ENCODE peak calls at places on chromosomes 2 and 18, in six cellular contexts. N is HCEC 1CT, C is Kasumi-1, B is mesenteric fat pad, D is GM13976, U is head of caudate nucleus. V is an unnamed sample.

GRCh38 chr2:225998653-225999052 is 599.1 kb downstream of the NYAP2 start:
- DNase-seq in D (no peak), U (no peak), C (no peak), B (no peak), N (peak), V (no peak)

GRCh38 chr18:52531836-52532235 is 191.8 kb downstream of the DCC start:
- DNase-seq in N (no peak), U (no peak), B (no peak), C (no peak), D (no peak), V (no peak)

GRCh38 chr18:24321071-24321470 is 76.6 kb downstream of the OSBPL1A start:
- DNase-seq in C (no peak), D (no peak), U (no peak), B (no peak), N (peak), V (no peak)

GRCh38 chr18:48933578-48934399 is 17.0 kb downstream of the SMAD7 start:
- DNase-seq in B (no peak), D (no peak), N (no peak), U (no peak), C (no peak), V (peak)

GRCh38 chr2:191115391-191115790 is 35.4 kb downstream of the STAT4 start:
- DNase-seq in N (no peak), D (no peak), U (no peak), B (no peak), C (no peak), V (no peak)

GRCh38 chr2:237885931-237886701 is 26.7 kb downstream of the RAMP1 start:
- DNase-seq in B (no peak), D (no peak), N (no peak), U (no peak), C (no peak), V (peak)

GRCh38 chr18:70243131-70243530 is 37.6 kb upstream of the RTTN start:
- DNase-seq in B (no peak), D (no peak), U (no peak), N (no peak), C (no peak), V (no peak)

GRCh38 chr2:227759411-227760113 is 13.9 kb downstream of the SCYGR8 start:
- DNase-seq in B (peak), C (no peak), N (no peak), U (no peak), D (no peak), V (no peak)

GRCh38 chr2:46320141-46320567 is 22.9 kb downstream of the EPAS1 start:
- DNase-seq in U (no peak), N (peak), B (no peak), C (no peak), D (no peak), V (no peak)

GRCh38 chr2:236769981-236770671 is 200.5 kb downstream of the ACKR3 start:
- DNase-seq in B (no peak), D (no peak), U (no peak), C (no peak), N (peak), V (no peak)

GRCh38 chr2:31337860-31338259 is 76.7 kb downstream of the XDH start:
- DNase-seq in U (no peak), C (no peak), N (peak), B (no peak), D (no peak), V (no peak)

GRCh38 chr2:113233593-113234550 is 44.8 kb downstream of the PAX8 start:
- DNase-seq in N (peak), B (no peak), D (no peak), C (no peak), U (no peak), V (no peak)

GRCh38 chr2:191846787-191847620 is at the start of gene CAVIN2:
- DNase-seq in N (peak), B (no peak), D (no peak), C (peak), U (no peak), V (peak)

GRCh38 chr2:10454505-10454904 is 6.4 kb upstream of the ODC1 start:
- DNase-seq in U (no peak), C (no peak), B (no peak), D (no peak), N (no peak), V (no peak)

GRCh38 chr2:44543773-44544725 is 182.3 kb downstream of the CAMKMT start:
- DNase-seq in D (no peak), C (no peak), B (no peak), U (no peak), N (no peak), V (no peak)

GRCh38 chr2:42846932-42847595 is 54.7 kb upstream of the HAAO start:
- DNase-seq in N (no peak), U (no peak), B (no peak), D (no peak), C (no peak), V (no peak)

GRCh38 chr2:117958186-117958585 is 55.7 kb downstream of the CCDC93 start:
- DNase-seq in B (no peak), U (no peak), C (no peak), D (no peak), N (peak), V (no peak)